ENCODE peak calls at places on chromosomes 1 and 21, in four cellular contexts. H, L, E and Y are unnamed samples. For H3K27me3, the result is how much of the 10 kb centered on the place peaks cover.

GRCh38 chr1:117105003-117105402 is 16.5 kb downstream of the TRIM45 start:
- DNase-seq in E (no peak), H (no peak), L (no peak), Y (no peak)

GRCh38 chr1:160124709-160125478 is 9.3 kb downstream of the ATP1A2 start:
- DNase-seq in E (no peak), L (peak), H (peak), Y (peak)

GRCh38 chr1:96820111-96820510 is 98.5 kb downstream of the PTBP2 start:
- DNase-seq in E (no peak), L (no peak), H (no peak), Y (no peak)

GRCh38 chr1:226108935-226109828 is 46.7 kb downstream of the H3-3A start:
- DNase-seq in H (no peak), L (no peak), E (peak), Y (no peak)

GRCh38 chr1:235648954-235649721 is 446 bp downstream of the GNG4 start:
- DNase-seq in L (peak), E (peak), H (no peak), Y (peak)

GRCh38 chr1:154186177-154186576 is 5.7 kb downstream of the TPM3 start:
- DNase-seq in H (no peak), L (peak), E (peak), Y (peak)

GRCh38 chr1:164735315-164736052 is 176.5 kb downstream of the PBX1 start:
- DNase-seq in L (no peak), H (no peak), E (no peak), Y (no peak)

GRCh38 chr1:244862354-244862698 is 2.0 kb downstream of the HNRNPU start:
- DNase-seq in E (no peak), H (no peak), L (peak), Y (no peak)

DNA sequence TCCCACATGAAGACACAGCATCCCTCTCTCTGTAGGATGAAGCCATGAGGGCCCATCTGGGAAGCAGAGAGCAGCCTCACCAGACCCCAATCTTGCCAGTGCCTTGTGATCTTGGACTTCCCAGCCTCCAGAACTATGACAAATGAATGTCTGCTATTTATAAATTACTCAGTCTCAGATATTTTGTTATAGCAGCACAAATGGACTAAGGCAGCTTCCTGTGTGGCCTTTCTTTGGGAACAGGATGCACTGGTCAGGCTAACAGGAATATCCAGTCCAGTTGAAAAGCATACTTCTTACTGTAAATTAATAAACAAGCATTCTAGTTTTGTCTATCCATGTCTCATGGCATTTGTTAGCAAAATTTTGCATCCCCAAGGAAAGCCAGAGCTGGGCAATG is 134.1 kb upstream of the ETV3 start:
- DNase-seq in E (no peak), L (no peak), H (no peak), Y (no peak)
- H3K27me3 ChIP-seq in E (under half), L (under half), H (under half), Y (under half)

DNA sequence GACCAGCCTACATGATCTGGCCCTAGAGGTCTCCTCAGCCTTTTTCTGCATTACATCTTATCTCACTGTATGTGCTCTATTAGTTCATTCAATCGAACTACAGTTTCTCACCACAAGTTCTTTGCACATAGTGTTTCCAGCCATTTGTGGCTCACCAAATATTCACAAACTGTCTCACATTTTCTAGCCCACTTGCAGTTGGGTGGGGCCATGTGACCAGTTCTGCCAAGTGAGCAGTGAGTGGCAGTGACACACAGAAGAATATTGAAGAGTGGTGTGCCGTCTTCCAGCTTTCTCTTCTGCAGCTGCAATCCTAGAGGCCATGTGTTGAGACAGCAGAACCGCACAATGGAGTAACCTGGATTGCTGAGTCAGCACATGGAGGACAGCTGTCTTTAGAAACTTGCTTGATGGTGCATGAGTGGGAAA is 103.2 kb upstream of the ZNF644 start:
- DNase-seq in E (no peak), H (no peak), L (peak), Y (no peak)
- H3K27me3 ChIP-seq in E (under half), H (under half), L (under half), Y (under half)

GRCh38 chr1:111825217-111825616 is 69.5 kb downstream of the DDX20 start:
- DNase-seq in L (no peak), E (no peak), H (no peak), Y (no peak)

GRCh38 chr1:111831153-111831552 is 75.5 kb downstream of the DDX20 start:
- DNase-seq in H (no peak), E (no peak), L (no peak), Y (no peak)

GRCh38 chr1:111826278-111826677 is 70.6 kb downstream of the DDX20 start:
- DNase-seq in L (no peak), H (no peak), E (no peak), Y (no peak)

GRCh38 chr1:111832521-111833155 is 76.9 kb downstream of the DDX20 start:
- DNase-seq in H (no peak), L (no peak), E (no peak), Y (no peak)

DNA sequence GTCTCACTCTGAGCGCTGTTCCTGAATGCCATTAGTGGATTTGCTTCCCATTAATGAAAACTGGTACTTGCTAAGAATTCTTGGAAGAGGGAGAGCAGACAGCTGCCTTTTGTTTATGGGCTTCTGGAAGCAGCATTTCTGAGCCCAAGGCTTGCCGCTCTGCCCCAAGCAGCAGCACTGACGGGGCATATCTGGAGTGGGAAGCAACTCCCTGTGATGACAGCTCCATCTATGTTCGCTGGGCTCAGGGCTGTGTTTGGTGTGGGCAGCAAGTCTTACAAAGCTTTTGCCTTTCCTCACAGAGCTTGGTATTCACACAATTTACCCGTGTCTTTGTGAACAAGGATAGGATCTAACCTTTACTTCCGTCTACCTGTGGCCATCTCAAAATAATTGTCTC is 72.2 kb downstream of the DDX20 start:
- DNase-seq in L (no peak), E (no peak), H (no peak), Y (no peak)
- H3K27me3 ChIP-seq in L (under half), E (under half), H (under half), Y (under half)

GRCh38 chr21:36690637-36691538 is 8.0 kb upstream of the SIM2 start:
- DNase-seq in H (no peak), E (no peak), L (no peak), Y (no peak)
- H3K27me3 ChIP-seq in H (half or more), E (under half), L (half or more), Y (under half)

GRCh38 chr21:45460011-45460565 is 55.1 kb downstream of the COL18A1 start:
- DNase-seq in E (peak), L (no peak), H (no peak), Y (no peak)
- H3K27me3 ChIP-seq in E (under half), L (under half), H (under half), Y (under half)

DNA sequence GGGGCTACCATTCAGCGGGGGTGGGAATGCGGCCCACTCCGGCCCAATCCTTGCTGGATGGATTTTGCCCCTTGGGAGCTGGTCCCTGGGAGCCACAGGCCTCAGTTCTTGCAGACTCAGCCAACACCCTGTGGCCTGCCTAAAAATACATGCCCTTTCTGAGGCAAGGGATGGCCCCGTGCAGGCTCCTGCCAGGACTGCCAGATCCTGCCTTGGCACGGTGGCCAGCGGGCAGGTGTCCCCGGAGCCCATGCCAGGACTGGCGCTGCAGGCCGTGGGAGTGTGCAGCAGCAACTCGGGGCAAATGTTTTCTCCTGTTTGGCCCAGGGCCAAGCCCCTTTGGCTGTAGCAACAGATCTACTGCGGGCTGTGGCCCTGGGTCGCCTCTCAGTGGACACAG is 1.6 kb upstream of the PANK4 start:
- DNase-seq in E (peak), H (no peak), L (peak), Y (no peak)
- H3K27me3 ChIP-seq in E (under half), H (under half), L (half or more), Y (under half)

DNA sequence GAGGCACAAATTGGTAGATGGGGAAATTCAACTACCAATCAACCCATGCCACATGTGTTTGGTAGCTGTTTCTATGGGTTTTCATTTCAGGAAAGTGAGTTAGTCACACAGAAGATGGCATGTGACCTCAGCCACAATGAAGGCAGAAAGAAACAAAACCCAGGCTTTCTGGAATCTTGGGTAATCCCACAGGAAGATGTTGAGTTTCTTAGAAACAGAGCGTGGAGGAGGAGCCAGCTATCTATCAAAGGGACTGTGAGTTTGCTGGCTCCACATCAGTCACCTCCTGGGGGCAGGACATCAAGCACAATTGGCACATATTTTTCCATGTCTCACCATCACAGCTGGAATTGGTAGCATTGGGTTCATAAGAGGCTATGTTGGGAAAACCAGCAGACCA is 188.9 kb upstream of the PLXNA2 start:
- DNase-seq in E (no peak), L (no peak), H (no peak), Y (no peak)
- H3K27me3 ChIP-seq in E (under half), L (under half), H (under half), Y (under half)

GRCh38 chr1:24321712-24322635 is 2.8 kb downstream of the GRHL3 start:
- DNase-seq in L (peak), E (peak), H (peak), Y (peak)
- H3K27me3 ChIP-seq in L (under half), E (under half), H (under half), Y (under half)

DNA sequence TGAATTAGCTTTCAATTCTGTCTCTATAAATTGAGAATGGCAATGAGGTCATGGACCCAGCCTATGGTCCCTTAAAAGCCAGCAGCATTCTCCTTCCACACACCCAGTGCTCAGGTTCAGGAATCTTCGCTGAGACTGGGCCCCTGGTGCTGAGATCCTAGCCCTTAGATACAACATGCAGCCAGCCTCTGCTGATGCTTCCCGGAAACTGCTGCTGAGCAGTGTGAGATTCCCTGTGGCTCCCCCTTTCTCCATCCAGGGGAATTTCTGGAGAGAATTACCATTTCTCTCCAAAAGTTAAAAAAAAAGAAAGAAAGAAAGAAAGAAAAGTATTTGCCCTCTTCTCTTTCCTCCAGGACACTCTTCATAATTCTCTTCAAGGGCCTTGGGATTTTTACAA is 31.7 kb upstream of the RALGPS2 start:
- DNase-seq in H (no peak), E (no peak), L (peak), Y (no peak)
- H3K27me3 ChIP-seq in H (under half), E (under half), L (under half), Y (under half)

GRCh38 chr1:46523556-46524443 is 27.6 kb downstream of the KNCN start:
- DNase-seq in E (no peak), L (no peak), H (no peak), Y (no peak)
- H3K27me3 ChIP-seq in E (under half), L (under half), H (under half), Y (under half)